ENCODE peak calls at places on chromosomes 5 and 9, in ten cellular contexts. One of them, this sample, is unnamed.

GRCh38 chr9:132545578-132545977 is 36.8 kb upstream of the BARHL1 start:
- DNase-seq in GF-D8: no peak
- DNase-seq in NCI-H748 treated with DMSO at 0.1 percent for 48 hours: no peak
- DNase-seq in caudate nucleus: no peak
- DNase-seq in ELF-1: no peak
- DNase-seq in substantia nigra: no peak
- DNase-seq in fibroblast of lung: no peak
- DNase-seq in heart left ventricle: no peak
- DNase-seq in GM12891: no peak
- DNase-seq in H9: no peak
- DNase-seq in this sample: no peak

GRCh38 chr9:4985376-4986266 is 549 bp downstream of the JAK2 start:
- DNase-seq in GF-D8: peak
- DNase-seq in NCI-H748 treated with DMSO at 0.1 percent for 48 hours: peak
- DNase-seq in caudate nucleus: no peak
- DNase-seq in ELF-1: peak
- DNase-seq in substantia nigra: no peak
- DNase-seq in fibroblast of lung: peak
- DNase-seq in heart left ventricle: peak
- DNase-seq in GM12891: no peak
- DNase-seq in H9: peak
- DNase-seq in this sample: no peak

GRCh38 chr9:131500939-131501541 is 1.7 kb upstream of the POMT1 start:
- DNase-seq in GF-D8: peak
- DNase-seq in NCI-H748 treated with DMSO at 0.1 percent for 48 hours: no peak
- DNase-seq in caudate nucleus: no peak
- DNase-seq in ELF-1: peak
- DNase-seq in substantia nigra: no peak
- DNase-seq in fibroblast of lung: peak
- DNase-seq in heart left ventricle: no peak
- DNase-seq in GM12891: no peak
- DNase-seq in H9: no peak
- DNase-seq in this sample: peak

GRCh38 chr5:83341815-83342334 is 129.7 kb upstream of the VCAN start:
- DNase-seq in GF-D8: no peak
- DNase-seq in NCI-H748 treated with DMSO at 0.1 percent for 48 hours: no peak
- DNase-seq in caudate nucleus: no peak
- DNase-seq in ELF-1: no peak
- DNase-seq in substantia nigra: no peak
- DNase-seq in fibroblast of lung: no peak
- DNase-seq in heart left ventricle: no peak
- DNase-seq in GM12891: no peak
- DNase-seq in H9: no peak
- DNase-seq in this sample: no peak

GRCh38 chr5:30099634-30100033 is 1093.9 kb upstream of the CDH6 start:
- DNase-seq in GF-D8: no peak
- DNase-seq in NCI-H748 treated with DMSO at 0.1 percent for 48 hours: peak
- DNase-seq in caudate nucleus: no peak
- DNase-seq in ELF-1: no peak
- DNase-seq in substantia nigra: no peak
- DNase-seq in fibroblast of lung: peak
- DNase-seq in heart left ventricle: no peak
- DNase-seq in GM12891: no peak
- DNase-seq in H9: no peak
- DNase-seq in this sample: no peak

GRCh38 chr9:89868100-89868499 is 263.3 kb downstream of the GADD45G start:
- DNase-seq in GF-D8: no peak
- DNase-seq in NCI-H748 treated with DMSO at 0.1 percent for 48 hours: no peak
- DNase-seq in caudate nucleus: no peak
- DNase-seq in ELF-1: no peak
- DNase-seq in substantia nigra: no peak
- DNase-seq in fibroblast of lung: no peak
- DNase-seq in heart left ventricle: no peak
- DNase-seq in GM12891: no peak
- DNase-seq in H9: no peak
- DNase-seq in this sample: no peak

GRCh38 chr5:158886086-158886485 is 213.6 kb downstream of the EBF1 start:
- DNase-seq in GF-D8: no peak
- DNase-seq in NCI-H748 treated with DMSO at 0.1 percent for 48 hours: no peak
- DNase-seq in caudate nucleus: no peak
- DNase-seq in ELF-1: no peak
- DNase-seq in substantia nigra: no peak
- DNase-seq in fibroblast of lung: peak
- DNase-seq in heart left ventricle: no peak
- DNase-seq in GM12891: no peak
- DNase-seq in H9: no peak
- DNase-seq in this sample: no peak

GRCh38 chr9:84970432-84970831 is 300.9 kb downstream of the NTRK2 start:
- DNase-seq in GF-D8: no peak
- DNase-seq in NCI-H748 treated with DMSO at 0.1 percent for 48 hours: no peak
- DNase-seq in caudate nucleus: no peak
- DNase-seq in ELF-1: no peak
- DNase-seq in substantia nigra: no peak
- DNase-seq in fibroblast of lung: no peak
- DNase-seq in heart left ventricle: no peak
- DNase-seq in GM12891: no peak
- DNase-seq in H9: no peak
- DNase-seq in this sample: no peak

GRCh38 chr9:91117959-91118651 is 243.6 kb downstream of the AUH start:
- DNase-seq in GF-D8: no peak
- DNase-seq in NCI-H748 treated with DMSO at 0.1 percent for 48 hours: no peak
- DNase-seq in caudate nucleus: peak
- DNase-seq in ELF-1: peak
- DNase-seq in substantia nigra: peak
- DNase-seq in fibroblast of lung: peak
- DNase-seq in heart left ventricle: peak
- DNase-seq in GM12891: no peak
- DNase-seq in H9: peak
- DNase-seq in this sample: no peak

GRCh38 chr9:130682490-130683121 is 11.0 kb upstream of the EXOSC2 start:
- DNase-seq in GF-D8: peak
- DNase-seq in NCI-H748 treated with DMSO at 0.1 percent for 48 hours: peak
- DNase-seq in caudate nucleus: peak
- DNase-seq in ELF-1: peak
- DNase-seq in substantia nigra: no peak
- DNase-seq in fibroblast of lung: peak
- DNase-seq in heart left ventricle: peak
- DNase-seq in GM12891: no peak
- DNase-seq in H9: peak
- DNase-seq in this sample: no peak

GRCh38 chr5:111278824-111279504 is 54.8 kb downstream of the CAMK4 start:
- DNase-seq in GF-D8: no peak
- DNase-seq in NCI-H748 treated with DMSO at 0.1 percent for 48 hours: peak
- DNase-seq in caudate nucleus: no peak
- DNase-seq in ELF-1: peak
- DNase-seq in substantia nigra: no peak
- DNase-seq in fibroblast of lung: peak
- DNase-seq in heart left ventricle: peak
- DNase-seq in GM12891: no peak
- DNase-seq in H9: peak
- DNase-seq in this sample: no peak

GRCh38 chr9:104907278-104907951 is 20.5 kb downstream of the ABCA1 start:
- DNase-seq in GF-D8: no peak
- DNase-seq in NCI-H748 treated with DMSO at 0.1 percent for 48 hours: no peak
- DNase-seq in caudate nucleus: no peak
- DNase-seq in ELF-1: no peak
- DNase-seq in substantia nigra: no peak
- DNase-seq in fibroblast of lung: peak
- DNase-seq in heart left ventricle: peak
- DNase-seq in GM12891: no peak
- DNase-seq in H9: no peak
- DNase-seq in this sample: no peak

GRCh38 chr5:6373081-6373846 is 5.1 kb downstream of the MED10 start:
- DNase-seq in GF-D8: no peak
- DNase-seq in NCI-H748 treated with DMSO at 0.1 percent for 48 hours: no peak
- DNase-seq in caudate nucleus: no peak
- DNase-seq in ELF-1: no peak
- DNase-seq in substantia nigra: no peak
- DNase-seq in fibroblast of lung: no peak
- DNase-seq in heart left ventricle: no peak
- DNase-seq in GM12891: no peak
- DNase-seq in H9: peak
- DNase-seq in this sample: no peak

GRCh38 chr5:174636081-174636480 is 88.3 kb upstream of the MSX2 start:
- DNase-seq in GF-D8: no peak
- DNase-seq in NCI-H748 treated with DMSO at 0.1 percent for 48 hours: no peak
- DNase-seq in caudate nucleus: no peak
- DNase-seq in ELF-1: peak
- DNase-seq in substantia nigra: no peak
- DNase-seq in fibroblast of lung: no peak
- DNase-seq in heart left ventricle: no peak
- DNase-seq in GM12891: no peak
- DNase-seq in H9: no peak
- DNase-seq in this sample: no peak

GRCh38 chr9:92404437-92404836 is at the start of gene OGN:
- DNase-seq in GF-D8: no peak
- DNase-seq in NCI-H748 treated with DMSO at 0.1 percent for 48 hours: no peak
- DNase-seq in caudate nucleus: no peak
- DNase-seq in ELF-1: no peak
- DNase-seq in substantia nigra: no peak
- DNase-seq in fibroblast of lung: peak
- DNase-seq in heart left ventricle: no peak
- DNase-seq in GM12891: no peak
- DNase-seq in H9: no peak
- DNase-seq in this sample: no peak

GRCh38 chr5:37208883-37209808 is 40.0 kb downstream of the CPLANE1 start:
- DNase-seq in GF-D8: no peak
- DNase-seq in NCI-H748 treated with DMSO at 0.1 percent for 48 hours: no peak
- DNase-seq in caudate nucleus: no peak
- DNase-seq in ELF-1: peak
- DNase-seq in substantia nigra: no peak
- DNase-seq in fibroblast of lung: peak
- DNase-seq in heart left ventricle: peak
- DNase-seq in GM12891: no peak
- DNase-seq in H9: no peak
- DNase-seq in this sample: no peak

GRCh38 chr5:10789021-10789420 is 28.0 kb upstream of the DAP start:
- DNase-seq in GF-D8: no peak
- DNase-seq in NCI-H748 treated with DMSO at 0.1 percent for 48 hours: no peak
- DNase-seq in caudate nucleus: no peak
- DNase-seq in ELF-1: no peak
- DNase-seq in substantia nigra: no peak
- DNase-seq in fibroblast of lung: peak
- DNase-seq in heart left ventricle: no peak
- DNase-seq in GM12891: no peak
- DNase-seq in H9: no peak
- DNase-seq in this sample: no peak

GRCh38 chr5:135887881-135888614 is 7.6 kb downstream of the IL9 start:
- DNase-seq in GF-D8: no peak
- DNase-seq in NCI-H748 treated with DMSO at 0.1 percent for 48 hours: no peak
- DNase-seq in caudate nucleus: no peak
- DNase-seq in ELF-1: peak
- DNase-seq in substantia nigra: no peak
- DNase-seq in fibroblast of lung: peak
- DNase-seq in heart left ventricle: no peak
- DNase-seq in GM12891: no peak
- DNase-seq in H9: peak
- DNase-seq in this sample: no peak

GRCh38 chr5:181184845-181185216 is 20.2 kb downstream of the TRIM7 start:
- DNase-seq in GF-D8: no peak
- DNase-seq in NCI-H748 treated with DMSO at 0.1 percent for 48 hours: no peak
- DNase-seq in caudate nucleus: no peak
- DNase-seq in ELF-1: peak
- DNase-seq in substantia nigra: no peak
- DNase-seq in fibroblast of lung: no peak
- DNase-seq in heart left ventricle: no peak
- DNase-seq in GM12891: no peak
- DNase-seq in H9: no peak
- DNase-seq in this sample: no peak

GRCh38 chr5:94692610-94693009 is 74.1 kb downstream of the SLF1 start:
- DNase-seq in GF-D8: no peak
- DNase-seq in NCI-H748 treated with DMSO at 0.1 percent for 48 hours: peak
- DNase-seq in caudate nucleus: no peak
- DNase-seq in ELF-1: no peak
- DNase-seq in substantia nigra: no peak
- DNase-seq in fibroblast of lung: no peak
- DNase-seq in heart left ventricle: no peak
- DNase-seq in GM12891: no peak
- DNase-seq in H9: no peak
- DNase-seq in this sample: no peak

GRCh38 chr9:116901260-116901659 is 214.2 kb downstream of the TRIM32 start:
- DNase-seq in GF-D8: no peak
- DNase-seq in NCI-H748 treated with DMSO at 0.1 percent for 48 hours: no peak
- DNase-seq in caudate nucleus: no peak
- DNase-seq in ELF-1: no peak
- DNase-seq in substantia nigra: no peak
- DNase-seq in fibroblast of lung: no peak
- DNase-seq in heart left ventricle: no peak
- DNase-seq in GM12891: no peak
- DNase-seq in H9: no peak
- DNase-seq in this sample: no peak

GRCh38 chr5:173001229-173001841 is 17.8 kb downstream of the ATP6V0E1 start:
- DNase-seq in GF-D8: no peak
- DNase-seq in NCI-H748 treated with DMSO at 0.1 percent for 48 hours: no peak
- DNase-seq in caudate nucleus: no peak
- DNase-seq in ELF-1: no peak
- DNase-seq in substantia nigra: no peak
- DNase-seq in fibroblast of lung: no peak
- DNase-seq in heart left ventricle: no peak
- DNase-seq in GM12891: no peak
- DNase-seq in H9: no peak
- DNase-seq in this sample: no peak

GRCh38 chr9:93869863-93870262 is 85.3 kb downstream of the BARX1 start:
- DNase-seq in GF-D8: no peak
- DNase-seq in NCI-H748 treated with DMSO at 0.1 percent for 48 hours: no peak
- DNase-seq in caudate nucleus: no peak
- DNase-seq in ELF-1: no peak
- DNase-seq in substantia nigra: no peak
- DNase-seq in fibroblast of lung: no peak
- DNase-seq in heart left ventricle: no peak
- DNase-seq in GM12891: no peak
- DNase-seq in H9: peak
- DNase-seq in this sample: no peak

GRCh38 chr9:114005371-114006154 is 72.5 kb downstream of the AMBP start:
- DNase-seq in GF-D8: no peak
- DNase-seq in NCI-H748 treated with DMSO at 0.1 percent for 48 hours: no peak
- DNase-seq in caudate nucleus: no peak
- DNase-seq in ELF-1: no peak
- DNase-seq in substantia nigra: no peak
- DNase-seq in fibroblast of lung: no peak
- DNase-seq in heart left ventricle: no peak
- DNase-seq in GM12891: no peak
- DNase-seq in H9: peak
- DNase-seq in this sample: no peak

GRCh38 chr5:159915913-159916840 is at the start of gene ADRA1B:
- DNase-seq in GF-D8: no peak
- DNase-seq in NCI-H748 treated with DMSO at 0.1 percent for 48 hours: peak
- DNase-seq in caudate nucleus: peak
- DNase-seq in ELF-1: peak
- DNase-seq in substantia nigra: no peak
- DNase-seq in fibroblast of lung: peak
- DNase-seq in heart left ventricle: peak
- DNase-seq in GM12891: peak
- DNase-seq in H9: peak
- DNase-seq in this sample: no peak

GRCh38 chr5:118531276-118531675 is 457.1 kb downstream of the DTWD2 start:
- DNase-seq in GF-D8: no peak
- DNase-seq in NCI-H748 treated with DMSO at 0.1 percent for 48 hours: no peak
- DNase-seq in caudate nucleus: no peak
- DNase-seq in ELF-1: no peak
- DNase-seq in substantia nigra: no peak
- DNase-seq in fibroblast of lung: no peak
- DNase-seq in heart left ventricle: no peak
- DNase-seq in GM12891: no peak
- DNase-seq in H9: no peak
- DNase-seq in this sample: no peak

GRCh38 chr9:135210676-135211523 is 123.4 kb downstream of the OLFM1 start:
- DNase-seq in GF-D8: no peak
- DNase-seq in NCI-H748 treated with DMSO at 0.1 percent for 48 hours: no peak
- DNase-seq in caudate nucleus: no peak
- DNase-seq in ELF-1: no peak
- DNase-seq in substantia nigra: no peak
- DNase-seq in fibroblast of lung: no peak
- DNase-seq in heart left ventricle: no peak
- DNase-seq in GM12891: no peak
- DNase-seq in H9: no peak
- DNase-seq in this sample: no peak

GRCh38 chr9:87285183-87285582 is 212.5 kb upstream of the DAPK1 start:
- DNase-seq in GF-D8: no peak
- DNase-seq in NCI-H748 treated with DMSO at 0.1 percent for 48 hours: peak
- DNase-seq in caudate nucleus: no peak
- DNase-seq in ELF-1: no peak
- DNase-seq in substantia nigra: no peak
- DNase-seq in fibroblast of lung: no peak
- DNase-seq in heart left ventricle: no peak
- DNase-seq in GM12891: no peak
- DNase-seq in H9: no peak
- DNase-seq in this sample: no peak